ENCODE peak calls at places on chromosome 7, in six cellular contexts. E, N, H, Y, K and P are unnamed samples.

GRCh38 chr7:19522486-19522885 is 186.4 kb downstream of the POLR1F start:
- DNase-seq in H (no peak), Y (no peak), N (peak; percentile 54), E (peak; percentile 21), K (no peak), P (no peak)

GRCh38 chr7:106376026-106376799 is 91.4 kb upstream of the NAMPT start:
- DNase-seq in Y (no peak), N (peak; percentile 32), E (no peak), K (no peak), H (no peak), P (no peak)

GRCh38 chr7:41508755-41509154 is 194.1 kb downstream of the INHBA start:
- DNase-seq in H (no peak), K (no peak), Y (no peak), N (no peak), E (no peak), P (no peak)

GRCh38 chr7:17971392-17971791 is 31.1 kb upstream of the SNX13 start:
- DNase-seq in Y (no peak), N (peak; percentile 50), E (no peak), H (no peak), K (no peak), P (no peak)

GRCh38 chr7:105278973-105279687 is 109.6 kb downstream of the SRPK2 start:
- DNase-seq in Y (no peak), E (no peak), H (no peak), K (no peak), N (no peak), P (no peak)

GRCh38 chr7:18040196-18040595 is 12.6 kb upstream of the PRPS1L1 start:
- DNase-seq in K (no peak), H (no peak), Y (no peak), E (peak; percentile 42), N (peak; percentile 65), P (no peak)

GRCh38 chr7:98902523-98902922 is 24.2 kb downstream of the TRRAP start:
- DNase-seq in E (no peak), H (no peak), N (no peak), Y (no peak), K (no peak), P (no peak)

GRCh38 chr7:29122081-29122480 is 24.3 kb downstream of the CPVL start:
- DNase-seq in N (no peak), E (no peak), H (no peak), K (no peak), Y (no peak), P (no peak)

GRCh38 chr7:142669074-142669654 is 80.1 kb upstream of the PRSS1 start:
- DNase-seq in H (no peak), N (peak; percentile 22), K (no peak), E (no peak), Y (no peak), P (no peak)

GRCh38 chr7:51665045-51665785 is 348.6 kb upstream of the COBL start:
- DNase-seq in Y (no peak), N (no peak), E (no peak), H (no peak), K (no peak), P (no peak)

GRCh38 chr7:117750612-117751563 is 122.4 kb downstream of the CTTNBP2 start:
- DNase-seq in E (no peak), K (no peak), H (no peak), N (peak; percentile 69), Y (peak; percentile 31), P (no peak)

GRCh38 chr7:132869166-132869861 is 212.6 kb downstream of the CHCHD3 start:
- DNase-seq in E (no peak), K (no peak), Y (no peak), H (no peak), N (no peak), P (no peak)

GRCh38 chr7:18421297-18422004 is 74.1 kb upstream of the HDAC9 start:
- DNase-seq in N (no peak), H (no peak), E (no peak), K (no peak), Y (peak; percentile 8), P (no peak)

GRCh38 chr7:131738066-131738465 is 181.6 kb upstream of the PODXL start:
- DNase-seq in H (no peak), N (no peak), K (no peak), E (no peak), Y (no peak), P (no peak)

GRCh38 chr7:158782638-158783490 is 46.4 kb downstream of the ESYT2 start:
- DNase-seq in N (peak; percentile 58), E (no peak), K (no peak), Y (peak; percentile 66), H (no peak), P (no peak)

GRCh38 chr7:11130601-11131000 is 156.9 kb downstream of the PHF14 start:
- DNase-seq in N (no peak), K (no peak), H (no peak), E (no peak), Y (no peak), P (no peak)

GRCh38 chr7:112079671-112080070 is 126.5 kb downstream of the DOCK4 start:
- DNase-seq in Y (no peak), E (no peak), N (peak; percentile 33), H (no peak), K (no peak), P (no peak)

GRCh38 chr7:96591159-96591899 is 118.3 kb downstream of the SEM1 start:
- DNase-seq in Y (no peak), K (no peak), H (no peak), N (no peak), E (no peak), P (no peak)

GRCh38 chr7:139734395-139734794 is 43.4 kb downstream of the HIPK2 start:
- DNase-seq in H (no peak), N (peak; percentile 100), E (peak; percentile 93), K (no peak), Y (no peak), P (no peak)

GRCh38 chr7:141073173-141073640 is 657 bp upstream of the TMEM178B start:
- DNase-seq in E (no peak), N (peak; percentile 29), H (peak; percentile 51), Y (peak; percentile 90), K (no peak), P (peak; percentile 52)

GRCh38 chr7:122310119-122311021 is 5.8 kb upstream of the FEZF1 start:
- DNase-seq in H (no peak), N (no peak), K (no peak), E (no peak), Y (peak; percentile 37), P (no peak)

GRCh38 chr7:144997516-144997915 is 161.7 kb upstream of the TPK1 start:
- DNase-seq in N (no peak), E (no peak), Y (no peak), K (peak; percentile 65), H (no peak), P (no peak)

GRCh38 chr7:13879994-13880686 is 109.3 kb downstream of the ETV1 start:
- DNase-seq in K (no peak), E (no peak), H (no peak), Y (no peak), N (peak; percentile 20), P (no peak)

GRCh38 chr7:137716061-137716460 is 130.7 kb downstream of the DGKI start:
- DNase-seq in K (no peak), N (no peak), H (no peak), Y (no peak), E (no peak), P (no peak)